ENCODE peak calls at places on chromosomes 7 and 10, in seven cellular contexts. I, A, Y, T, L, D and V are unnamed samples.

GRCh38 chr10:53840668-53841067 is 960.4 kb downstream of the PCDH15 start:
- DNase-seq in Y (no peak), T (no peak), D (no peak), L (no peak), A (no peak), I (no peak), V (no peak)

GRCh38 chr7:142808802-142809583 is 38.2 kb downstream of the PRSS2 start:
- DNase-seq in T (no peak), Y (no peak), L (no peak), A (no peak), D (peak; percentile 94), I (no peak), V (no peak)

GRCh38 chr10:130878131-130878530 is 433.4 kb downstream of the TCERG1L start:
- DNase-seq in T (no peak), A (no peak), D (no peak), L (no peak), Y (no peak), I (no peak), V (no peak)

GRCh38 chr7:138440460-138440859 is 19.6 kb upstream of the TRIM24 start:
- DNase-seq in T (no peak), L (no peak), I (no peak), Y (no peak), A (no peak), D (no peak), V (no peak)

GRCh38 chr7:96034940-96035727 is 262.8 kb downstream of the DYNC1I1 start:
- DNase-seq in I (no peak), Y (no peak), T (no peak), A (no peak), L (no peak), D (no peak), V (no peak)

GRCh38 chr7:102287082-102287464 is 405 bp downstream of the SH2B2 start:
- DNase-seq in Y (no peak), L (no peak), A (no peak), T (peak; percentile 25), D (no peak), I (no peak), V (no peak)

GRCh38 chr10:116765549-116766162 is 23.3 kb upstream of the HSPA12A start:
- DNase-seq in I (peak; percentile 45), L (no peak), A (no peak), D (no peak), Y (no peak), T (no peak), V (no peak)

GRCh38 chr7:151457534-151457933 is 17.6 kb upstream of the CRYGN start:
- DNase-seq in A (no peak), L (no peak), D (no peak), Y (no peak), T (no peak), I (no peak), V (no peak)

GRCh38 chr7:80218723-80219122 is 84.1 kb downstream of the GNAI1 start:
- DNase-seq in L (peak; percentile 25), A (peak; percentile 83), I (no peak), T (no peak), D (peak; percentile 91), Y (peak; percentile 87), V (no peak)

GRCh38 chr10:57973451-57973850 is 294.2 kb downstream of the IPMK start:
- DNase-seq in D (peak; percentile 56), Y (no peak), A (peak; percentile 16), T (no peak), I (no peak), L (no peak), V (no peak)

GRCh38 chr10:62577666-62578291 is 203.6 kb downstream of the ZNF365 start:
- DNase-seq in L (no peak), I (no peak), A (peak; percentile 85), D (no peak), T (no peak), Y (no peak), V (no peak)

GRCh38 chr7:70947181-70947580 is 184.8 kb upstream of the GALNT17 start:
- DNase-seq in I (no peak), Y (no peak), L (no peak), D (no peak), A (no peak), T (no peak), V (no peak)

GRCh38 chr7:151311294-151311864 is 30.2 kb upstream of the NUB1 start:
- DNase-seq in A (peak; percentile 28), T (no peak), D (peak; percentile 25), Y (no peak), I (peak; percentile 60), L (no peak), V (no peak)

GRCh38 chr10:102431452-102432124 is 786 bp downstream of the CUEDC2 start:
- DNase-seq in T (no peak), I (no peak), Y (peak; percentile 14), A (peak; percentile 74), D (peak; percentile 22), L (peak; percentile 58), V (no peak)

GRCh38 chr7:155994253-155994811 is 182.1 kb upstream of the SHH start:
- DNase-seq in Y (no peak), T (no peak), L (no peak), A (no peak), I (no peak), D (no peak), V (no peak)

GRCh38 chr10:114188001-114188400 is 8.8 kb downstream of the TDRD1 start:
- DNase-seq in Y (no peak), A (no peak), L (no peak), I (no peak), T (no peak), D (no peak), V (no peak)

GRCh38 chr10:63819753-63820347 is 298.6 kb downstream of the REEP3 start:
- DNase-seq in D (peak; percentile 79), T (peak; percentile 63), Y (no peak), L (peak; percentile 87), A (peak; percentile 83), I (peak; percentile 74), V (peak; percentile 79)

GRCh38 chr10:42755028-42755451 is 27.6 kb upstream of the BMS1 start:
- DNase-seq in D (no peak), I (peak; percentile 50), Y (no peak), A (peak; percentile 18), T (no peak), L (no peak), V (peak; percentile 41)

GRCh38 chr10:132178046-132178445 is 8.7 kb upstream of the DPYSL4 start:
- DNase-seq in I (no peak), L (no peak), Y (no peak), T (no peak), A (no peak), D (no peak), V (no peak)

GRCh38 chr7:116576350-116577319 is 51.8 kb downstream of the CAV1 start:
- DNase-seq in L (peak; percentile 89), D (peak; percentile 95), T (no peak), I (no peak), A (peak; percentile 98), Y (peak; percentile 58), V (no peak)

GRCh38 chr10:132978542-132978941 is 36.2 kb upstream of the CFAP46 start:
- DNase-seq in A (no peak), I (no peak), Y (no peak), D (no peak), T (no peak), L (no peak), V (no peak)

DNA sequence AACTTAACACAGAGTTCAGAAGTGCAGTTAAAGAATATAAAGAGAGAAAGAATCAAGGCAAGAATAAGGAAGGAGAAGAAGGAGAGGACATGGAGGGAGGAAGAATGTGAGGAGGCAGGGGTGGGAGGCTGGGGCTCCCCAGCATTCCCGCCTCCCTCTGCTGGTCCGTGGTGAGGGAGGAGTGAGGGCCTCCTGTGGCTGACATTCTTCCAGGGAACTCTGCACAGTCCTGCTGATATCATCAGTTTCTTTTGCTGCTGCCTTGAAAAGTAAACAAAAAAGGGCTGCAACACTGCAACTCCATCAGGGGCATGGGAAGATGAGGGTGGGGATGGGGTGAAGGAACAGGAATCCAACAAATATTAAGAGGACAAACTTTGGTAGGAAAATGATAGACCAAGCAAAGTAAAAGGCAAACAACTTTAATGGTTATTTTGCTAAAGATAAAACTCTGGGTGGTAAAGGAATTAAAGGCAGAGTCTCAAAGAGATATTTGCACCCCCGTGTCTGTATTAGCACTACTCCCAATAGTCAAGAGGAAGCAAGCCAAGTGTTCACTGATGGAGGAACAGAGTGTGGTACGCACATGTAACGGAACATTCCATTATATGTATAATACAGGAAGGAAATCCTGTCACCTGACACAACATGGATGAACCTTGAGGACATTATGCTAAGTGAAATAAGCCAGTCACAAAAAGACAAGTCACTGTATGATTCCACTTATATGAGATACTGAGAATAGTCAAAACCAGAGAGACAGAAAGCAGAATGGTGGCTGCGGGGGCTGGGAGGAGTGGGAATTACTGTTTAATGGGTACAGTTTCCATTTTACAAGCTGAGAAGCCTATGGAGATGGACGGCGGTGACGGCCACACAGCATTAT is 8.0 kb upstream of the SPOCK2 start:
- DNase-seq in A (no peak), T (no peak), Y (no peak), I (no peak), D (no peak), L (peak; percentile 77), V (no peak)
- TF ChIP-seq CTCF in A (no peak), T (no peak), Y (no peak), I (no peak), D (no peak), L (no peak), V (no peak)

GRCh38 chr7:31729195-31729804 is 42.3 kb downstream of the PPP1R17 start:
- DNase-seq in D (peak; percentile 16), Y (peak; percentile 36), L (no peak), T (no peak), I (no peak), A (no peak), V (no peak)
- TF ChIP-seq CTCF in D (peak; percentile 41), Y (peak; percentile 27), L (no peak), T (peak; percentile 21), I (no peak), A (no peak), V (no peak)

GRCh38 chr7:144659211-144659610 is 176.6 kb downstream of the TPK1 start:
- DNase-seq in L (no peak), A (no peak), T (no peak), I (no peak), Y (no peak), D (no peak), V (no peak)

GRCh38 chr7:144653449-144653848 is 182.4 kb downstream of the TPK1 start:
- DNase-seq in D (no peak), L (no peak), I (no peak), T (no peak), Y (no peak), A (no peak), V (no peak)

DNA sequence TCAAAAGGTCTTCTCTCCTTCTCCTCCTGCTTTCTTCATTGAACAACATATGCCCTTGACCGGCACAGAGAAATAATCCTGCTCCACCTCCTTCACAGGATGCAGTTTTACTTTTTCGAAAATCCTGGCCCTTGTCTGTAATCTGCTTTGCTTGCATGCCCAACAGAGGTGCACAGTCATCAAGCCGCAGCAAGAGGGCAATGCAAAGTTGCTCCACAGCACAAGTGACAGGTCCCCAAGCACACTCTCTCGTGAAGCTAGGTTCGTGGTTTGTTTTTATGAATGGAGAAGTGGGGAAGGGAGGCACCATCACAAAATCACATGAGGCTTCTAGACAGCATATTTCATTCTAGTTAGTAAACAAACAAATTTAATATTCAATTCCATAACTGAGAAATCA is 178.9 kb downstream of the TPK1 start:
- DNase-seq in T (no peak), L (no peak), Y (no peak), A (no peak), D (no peak), I (no peak), V (no peak)
- TF ChIP-seq CTCF in T (peak; percentile 19), L (no peak), Y (no peak), A (no peak), D (peak; percentile 7), I (no peak), V (no peak)

DNA sequence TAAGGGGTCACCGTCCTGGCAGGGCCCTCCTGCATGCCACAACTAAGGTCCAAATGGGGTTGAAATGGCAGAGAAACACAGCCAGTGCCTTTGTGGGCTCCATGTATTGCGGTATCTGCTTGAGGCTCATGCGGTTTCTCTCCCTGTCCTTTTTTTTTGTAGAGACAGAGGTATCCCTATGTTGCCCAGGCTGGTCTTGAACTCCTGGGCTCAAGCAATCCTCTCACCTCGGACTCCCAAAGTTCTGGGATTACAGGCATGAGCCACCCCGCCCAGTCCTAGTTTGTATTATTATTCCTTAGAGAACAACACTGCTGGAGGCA is 64.1 kb upstream of the WAPL start:
- DNase-seq in D (no peak), Y (no peak), I (no peak), T (no peak), L (no peak), A (no peak), V (no peak)
- TF ChIP-seq CTCF in D (no peak), Y (no peak), I (no peak), T (peak; percentile 2), L (no peak), A (no peak), V (no peak)